ENCODE peak calls at places on chromosomes 5 and 9, in nine cellular contexts. X is T follicular helper cell; I is activated naive CD8-positive, alpha-beta T cell treated with anti-CD3 and anti-CD28 coated beads, Interleukin-2, amount 10 ng/mL, durations not matched to agents 7 days and 5 days; G is stimulated activated naive B cell treated with anti-CD40 and anti-IgM and Interleukin-4, amounts not matched to agents 10 μg/mL and 1 μg/mL and 100 μg/mL, for 72 hours; M is endothelial cell of umbilical vein; R is activated T-helper 1 cell treated with anti-CD3 and anti-CD28 coated beads, Interleukin-12 subunit alpha, Interleukin-12 subunit beta, Interleukin-2, Interleukin-4 antibody, amounts not matched to agents 30 ng/mL and 10 ng/mL and 1 ng/mL, durations not matched to agents 14 hours and 24 hours and 36 hours; P is pancreas; S is mucosa of gallbladder; U is naive thymus-derived CD8-positive, alpha-beta T cell. J is an unnamed sample.

GRCh38 chr5:116486588-116486987 is 88.0 kb downstream of the SEMA6A start:
- DNase-seq in I (no peak), M (no peak), S (no peak), R (no peak), P (no peak), G (no peak), X (no peak), U (no peak), J (no peak)

GRCh38 chr5:1504617-1505016 is 19.1 kb downstream of the LPCAT1 start:
- DNase-seq in P (no peak), U (no peak), S (no peak), X (no peak), I (no peak), G (no peak), M (no peak), R (no peak), J (no peak)

GRCh38 chr9:126325779-126326178 is 850 bp upstream of the MVB12B start:
- DNase-seq in I (no peak), M (no peak), P (no peak), R (no peak), G (no peak), X (no peak), S (no peak), U (no peak), J (no peak)

GRCh38 chr5:54844905-54845566 is 140.4 kb downstream of the ESM1 start:
- DNase-seq in G (no peak), X (no peak), M (peak), I (no peak), S (no peak), R (no peak), U (no peak), P (no peak), J (peak)

GRCh38 chr5:39218482-39219381 is 631 bp downstream of the FYB1 start:
- DNase-seq in U (no peak), X (no peak), P (no peak), I (no peak), S (no peak), R (no peak), G (no peak), M (no peak), J (no peak)

GRCh38 chr9:122263699-122264349 is 816 bp downstream of the RBM18 start:
- DNase-seq in X (no peak), M (peak), S (no peak), P (no peak), R (no peak), G (no peak), U (no peak), I (no peak), J (peak)

GRCh38 chr5:57199866-57200265 is 26.0 kb downstream of the GPBP1 start:
- DNase-seq in G (no peak), R (no peak), I (no peak), S (no peak), M (no peak), P (no peak), X (no peak), U (no peak), J (no peak)

GRCh38 chr5:60333103-60333502 is 366.9 kb downstream of the DEPDC1B start:
- DNase-seq in I (no peak), R (no peak), P (no peak), X (no peak), S (no peak), U (no peak), M (no peak), G (no peak), J (no peak)

GRCh38 chr9:130078547-130078946 is 24.8 kb downstream of the GPR107 start:
- DNase-seq in R (no peak), S (no peak), M (no peak), I (no peak), G (no peak), X (no peak), U (no peak), P (peak), J (no peak)

GRCh38 chr5:81750308-81751008 is 439 bp downstream of the SSBP2 start:
- DNase-seq in G (peak), I (peak), M (no peak), R (peak), X (peak), U (peak), S (no peak), P (peak), J (peak)

GRCh38 chr9:38091310-38092199 is 22.5 kb upstream of the SHB start:
- DNase-seq in M (no peak), P (no peak), S (no peak), R (no peak), X (no peak), U (no peak), G (no peak), I (no peak), J (no peak)

J was measured in dermis blood vessel endothelial cell.